ENCODE peak calls at places on chromosome 19, in seven cellular contexts. Q is heart right ventricle, K is GM12865, U is prostate gland, B is glutamatergic neuron, X is lung, G is type B pancreatic cell. F is an unnamed sample.

GRCh38 chr19:4338441-4339350 is at the start of gene STAP2:
- DNase-seq in K (peak; percentile 70), G (no peak), Q (no peak), X (peak; percentile 53), B (no peak), U (peak; percentile 85), F (no peak)

GRCh38 chr19:35868823-35869326 is 501 bp downstream of the APLP1 start:
- DNase-seq in K (no peak), X (no peak), U (no peak), Q (no peak), G (no peak), B (no peak), F (no peak)

GRCh38 chr19:45215391-45216191 is 29.6 kb downstream of the EXOC3L2 start:
- DNase-seq in Q (peak; percentile 33), K (no peak), B (peak; percentile 37), G (no peak), X (peak; percentile 30), U (peak; percentile 12), F (no peak)

GRCh38 chr19:34490141-34490766 is 8.7 kb downstream of the WTIP start:
- DNase-seq in X (no peak), U (no peak), K (no peak), G (no peak), Q (no peak), B (no peak), F (no peak)

GRCh38 chr19:13902993-13903555 is 2.8 kb downstream of the BRME1 start:
- DNase-seq in Q (no peak), K (peak; percentile 58), U (no peak), B (no peak), X (no peak), G (no peak), F (no peak)

GRCh38 chr19:9323557-9323918 is 441 bp upstream of the ZNF559 start:
- DNase-seq in X (peak; percentile 72), Q (peak; percentile 41), K (peak; percentile 85), B (peak; percentile 27), U (peak; percentile 44), G (no peak), F (no peak)

GRCh38 chr19:30349131-30349730 is 23.0 kb upstream of the ZNF536 start:
- DNase-seq in X (no peak), G (no peak), K (no peak), Q (no peak), U (no peak), B (no peak), F (no peak)

GRCh38 chr19:38676023-38676877 is 28.8 kb downstream of the ACTN4 start:
- DNase-seq in B (no peak), U (no peak), Q (no peak), K (peak; percentile 55), G (no peak), X (no peak), F (no peak)

GRCh38 chr19:13063461-13064091 is 39.1 kb downstream of the LYL1 start:
- DNase-seq in X (no peak), G (no peak), K (no peak), U (no peak), B (no peak), Q (peak; percentile 53), F (no peak)

GRCh38 chr19:11238781-11239376 is 540 bp upstream of the ANGPTL8 start:
- DNase-seq in Q (no peak), G (no peak), X (no peak), B (no peak), U (no peak), K (no peak), F (no peak)

GRCh38 chr19:51703655-51704515 is 10.8 kb downstream of the SPACA6 start:
- DNase-seq in B (peak; percentile 97), K (peak; percentile 97), G (peak; percentile 96), U (peak; percentile 97), Q (peak; percentile 97), X (peak; percentile 97), F (peak; percentile 98)

GRCh38 chr19:35476149-35476548 is 14.1 kb downstream of the KRTDAP start:
- DNase-seq in B (no peak), U (no peak), X (no peak), Q (no peak), G (no peak), K (peak; percentile 26), F (no peak)

GRCh38 chr19:35213678-35214632 is 14.6 kb downstream of the FAM187B start:
- DNase-seq in Q (no peak), G (no peak), U (peak; percentile 91), K (peak; percentile 96), X (peak; percentile 73), B (no peak), F (peak; percentile 34)

GRCh38 chr19:7126132-7126531 is 56.6 kb downstream of the ZNF557 start:
- DNase-seq in X (no peak), G (no peak), B (no peak), U (no peak), K (no peak), Q (no peak), F (no peak)

GRCh38 chr19:6577410-6578125 is 13.4 kb downstream of the CD70 start:
- DNase-seq in U (no peak), K (peak; percentile 97), B (no peak), G (no peak), X (no peak), Q (no peak), F (peak; percentile 78)

GRCh38 chr19:9531933-9532332 is 6.5 kb downstream of the ZNF426 start:
- DNase-seq in U (no peak), Q (no peak), K (no peak), G (no peak), B (no peak), X (no peak), F (no peak)

GRCh38 chr19:5397804-5398692 is 57.2 kb upstream of the ZNRF4 start:
- DNase-seq in X (no peak), B (peak; percentile 68), K (peak; percentile 11), U (no peak), Q (no peak), G (no peak), F (no peak)

GRCh38 chr19:55586976-55587668 is 6.5 kb upstream of the ZNF579 start:
- DNase-seq in K (peak; percentile 94), X (peak; percentile 96), Q (peak; percentile 97), G (peak; percentile 97), U (peak; percentile 93), B (peak; percentile 97), F (peak; percentile 97)

GRCh38 chr19:10625003-10625761 is at the start of gene SLC44A2:
- DNase-seq in B (peak; percentile 64), G (peak; percentile 89), U (peak; percentile 85), K (no peak), X (peak; percentile 85), Q (peak; percentile 84), F (peak; percentile 25)

DNA sequence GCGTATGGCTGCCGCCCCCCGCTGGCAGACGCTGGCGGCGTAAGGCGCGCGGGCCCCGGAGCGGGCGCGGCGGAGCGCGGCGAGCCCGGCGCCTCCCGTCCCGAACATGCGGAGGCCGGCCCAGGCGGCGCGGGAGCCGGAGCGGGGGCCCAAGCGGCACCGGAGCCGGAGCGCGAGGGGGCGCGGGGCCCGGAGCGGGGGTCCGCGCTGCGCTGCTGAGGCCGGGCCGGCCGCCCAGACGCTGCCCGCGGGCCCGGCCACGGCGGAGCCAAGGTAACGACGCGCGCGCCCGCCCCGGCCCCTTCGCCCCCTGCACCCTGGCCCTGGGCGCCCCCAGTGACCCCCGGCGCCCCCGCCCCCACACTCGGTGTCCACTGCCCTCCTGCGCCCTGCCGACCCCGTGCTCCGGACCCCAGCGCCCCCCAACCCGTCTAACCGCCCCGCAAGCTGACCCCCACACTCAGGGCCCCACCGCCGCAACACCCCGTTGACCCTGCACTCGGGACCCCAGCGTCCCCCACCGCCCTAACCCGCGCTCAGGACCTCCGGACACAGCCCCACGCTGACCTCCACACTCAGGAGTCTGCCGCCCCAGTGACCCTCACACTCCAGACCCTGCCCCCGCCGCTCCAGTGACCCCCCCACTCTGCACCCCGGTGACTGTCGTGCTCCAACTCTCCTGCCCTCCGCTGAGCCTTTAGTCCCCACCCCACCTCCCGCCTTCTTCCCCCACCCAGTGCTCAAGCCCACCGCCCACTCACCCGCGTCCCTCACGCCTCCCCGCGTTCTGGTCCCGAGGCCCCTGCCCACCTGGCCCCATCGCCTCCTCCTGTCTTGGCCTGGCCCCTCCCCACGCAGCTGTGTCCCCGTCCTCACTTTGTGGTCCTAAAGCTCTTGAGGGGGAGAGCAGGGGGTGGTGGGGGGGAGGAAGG is at the start of gene CSNK1G2:
- DNase-seq in Q (no peak), B (no peak), K (no peak), G (peak; percentile 70), U (no peak), X (peak; percentile 36), F (no peak)
- TF ChIP-seq CTCF in Q (no peak), B (no peak), K (peak; percentile 27), G (no peak), U (no peak), X (no peak), F (peak; percentile 61)

DNA sequence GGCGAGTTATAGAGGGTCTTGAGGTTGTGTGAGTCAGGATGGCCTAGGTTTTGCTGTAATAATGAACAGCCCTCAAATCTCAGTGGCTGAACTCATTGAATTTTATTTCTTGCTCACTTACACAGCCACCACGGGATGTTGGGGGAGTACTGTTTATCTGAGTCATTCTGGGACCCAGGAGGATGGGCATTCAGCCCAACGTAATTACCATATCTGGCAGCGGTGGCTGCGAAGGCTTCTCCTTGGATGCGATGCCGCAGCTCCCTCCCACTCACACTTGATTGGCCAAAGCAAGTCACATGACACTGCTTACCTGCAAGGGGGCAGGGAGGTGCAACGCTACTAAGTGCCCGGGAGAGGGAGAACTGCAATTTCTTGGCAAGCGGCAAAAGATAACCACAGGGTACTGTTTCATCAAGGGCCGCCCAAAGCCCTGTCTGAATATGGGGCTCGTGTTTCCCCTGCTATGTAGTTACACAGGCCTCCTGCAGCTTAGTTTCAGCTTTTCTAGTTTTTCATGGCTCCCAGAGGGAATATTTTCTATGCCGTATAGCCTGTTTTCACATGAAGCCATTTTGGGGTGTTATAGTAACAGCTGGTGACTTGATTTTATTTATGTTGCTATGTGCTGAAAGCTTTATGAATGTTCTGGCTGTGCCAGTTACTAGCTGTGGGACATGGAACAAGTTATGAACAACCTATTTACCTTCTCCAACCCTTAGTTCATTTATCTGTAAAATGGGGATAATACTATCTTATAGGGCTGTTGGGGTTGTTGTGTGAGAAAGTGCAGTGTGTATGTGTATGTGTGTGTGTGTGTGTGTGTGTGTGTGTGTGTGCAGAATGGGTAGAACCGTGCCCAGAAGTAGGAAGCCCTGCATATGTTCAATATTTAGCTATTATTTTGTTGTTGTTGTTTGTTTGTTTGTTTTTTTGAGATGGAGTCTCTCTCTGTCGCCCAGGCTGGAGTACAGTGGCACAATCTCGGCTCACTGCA is 20.1 kb downstream of the ZSWIM9 start:
- DNase-seq in G (peak; percentile 74), X (peak; percentile 89), B (peak; percentile 41), U (no peak), Q (no peak), K (no peak), F (peak; percentile 79)
- TF ChIP-seq CTCF in G (peak; percentile 61), X (no peak), B (peak; percentile 19), U (no peak), Q (peak; percentile 11), K (no peak), F (peak; percentile 23)

GRCh38 chr19:1261512-1261862 is 7.6 kb upstream of the CIRBP start:
- DNase-seq in X (no peak), G (no peak), K (no peak), Q (no peak), B (no peak), U (no peak), F (no peak)
- TF ChIP-seq CTCF in X (no peak), G (peak; percentile 60), K (peak; percentile 29), Q (no peak), B (peak; percentile 33), U (no peak), F (no peak)

DNA sequence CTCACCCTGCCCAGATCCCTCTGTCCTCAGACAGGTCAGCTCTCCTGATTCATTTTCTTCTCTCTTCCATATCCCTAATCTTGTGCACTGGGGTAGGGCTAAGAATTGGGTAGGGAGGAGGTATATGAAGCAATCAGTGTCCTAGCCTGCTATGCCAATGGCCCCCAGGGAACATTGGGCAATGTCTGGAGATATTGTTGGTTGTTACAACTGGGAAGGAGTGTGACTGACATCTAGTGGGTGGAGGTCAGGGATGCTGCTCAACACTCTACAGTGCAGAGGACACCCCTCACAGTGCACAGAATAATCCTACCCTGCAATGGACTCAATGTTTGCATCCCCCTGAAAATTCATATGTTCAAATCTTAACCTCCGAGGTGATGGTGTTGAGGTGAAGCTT is 57.5 kb downstream of the CPAMD8 start:
- DNase-seq in Q (no peak), K (peak; percentile 19), B (no peak), X (no peak), G (no peak), U (no peak), F (no peak)
- TF ChIP-seq CTCF in Q (peak; percentile 31), K (peak; percentile 35), B (no peak), X (no peak), G (no peak), U (peak; percentile 9), F (no peak)